ENCODE peak calls at places on chromosomes 7 and 10, in eight cellular contexts. R, X, F, Y, U, W, J and O are unnamed samples.

GRCh38 chr7:24882989-24883631 is 96.9 kb downstream of the OSBPL3 start:
- DNase-seq in R (no peak), X (peak), F (no peak), Y (no peak), U (no peak), W (no peak), J (no peak), O (peak)

GRCh38 chr10:75546004-75546403 is 114.6 kb downstream of the LRMDA start:
- DNase-seq in R (no peak), X (no peak), F (no peak), Y (no peak), U (peak), W (no peak), J (no peak), O (no peak)

GRCh38 chr7:43763183-43763582 is 4.7 kb downstream of the BLVRA start:
- DNase-seq in R (no peak), X (no peak), F (no peak), Y (peak), U (no peak), W (no peak), J (peak), O (no peak)

GRCh38 chr10:84026821-84027257 is 112.5 kb upstream of the GHITM start:
- DNase-seq in R (peak), X (peak), F (peak), Y (peak), U (no peak), W (peak), J (peak), O (peak)

GRCh38 chr7:129781128-129781855 is 169.8 kb downstream of the NRF1 start:
- DNase-seq in R (peak), X (no peak), F (peak), Y (peak), U (peak), W (no peak), J (no peak), O (peak)

GRCh38 chr7:39240864-39241263 is 263.2 kb downstream of the POU6F2 start:
- DNase-seq in R (no peak), X (peak), F (no peak), Y (no peak), U (no peak), W (no peak), J (no peak), O (no peak)

GRCh38 chr7:48109848-48110663 is 21.0 kb downstream of the UPP1 start:
- DNase-seq in R (peak), X (peak), F (peak), Y (peak), U (peak), W (peak), J (peak), O (peak)

GRCh38 chr10:17001297-17001744 is 128.3 kb downstream of the CUBN start:
- DNase-seq in R (no peak), X (peak), F (no peak), Y (no peak), U (no peak), W (no peak), J (no peak), O (no peak)

GRCh38 chr10:119020627-119020946 is 8.9 kb upstream of the NANOS1 start:
- DNase-seq in R (no peak), X (peak), F (no peak), Y (no peak), U (no peak), W (no peak), J (no peak), O (no peak)

GRCh38 chr10:69789164-69789576 is 12.5 kb upstream of the COL13A1 start:
- DNase-seq in R (peak), X (peak), F (no peak), Y (peak), U (no peak), W (no peak), J (no peak), O (peak)

GRCh38 chr7:84746347-84746746 is 440.5 kb downstream of the SEMA3D start:
- DNase-seq in R (peak), X (no peak), F (no peak), Y (no peak), U (no peak), W (peak), J (no peak), O (no peak)

GRCh38 chr7:28136885-28137284 is 43.7 kb downstream of the JAZF1 start:
- DNase-seq in R (no peak), X (no peak), F (no peak), Y (no peak), U (no peak), W (no peak), J (no peak), O (no peak)

GRCh38 chr7:115704884-115705283 is 325.7 kb downstream of the TFEC start:
- DNase-seq in R (no peak), X (no peak), F (no peak), Y (no peak), U (no peak), W (no peak), J (no peak), O (no peak)

GRCh38 chr10:102455893-102456471 is 4.6 kb upstream of the C10orf95 start:
- DNase-seq in R (no peak), X (no peak), F (no peak), Y (peak), U (no peak), W (peak), J (no peak), O (no peak)

GRCh38 chr10:87873656-87874055 is 10.2 kb downstream of the PTEN start:
- DNase-seq in R (no peak), X (no peak), F (no peak), Y (no peak), U (no peak), W (no peak), J (no peak), O (no peak)

GRCh38 chr10:128804411-128804810 is 662.6 kb upstream of the MGMT start:
- DNase-seq in R (no peak), X (no peak), F (no peak), Y (no peak), U (no peak), W (no peak), J (no peak), O (no peak)

GRCh38 chr10:30000802-30001571 is 58.4 kb downstream of the JCAD start:
- DNase-seq in R (no peak), X (peak), F (no peak), Y (no peak), U (no peak), W (peak), J (no peak), O (no peak)

GRCh38 chr7:64747802-64748201 is 46.4 kb upstream of the ZNF138 start:
- DNase-seq in R (no peak), X (no peak), F (no peak), Y (no peak), U (no peak), W (no peak), J (no peak), O (no peak)

GRCh38 chr7:99308461-99309074 is 17.1 kb upstream of the ARPC1A start:
- DNase-seq in R (no peak), X (peak), F (no peak), Y (no peak), U (no peak), W (no peak), J (no peak), O (no peak)

GRCh38 chr10:5659702-5660528 is 6.5 kb downstream of the ASB13 start:
- DNase-seq in R (no peak), X (peak), F (peak), Y (peak), U (no peak), W (peak), J (no peak), O (peak)

GRCh38 chr10:126787201-126787600 is 116.7 kb upstream of the C10orf90 start:
- DNase-seq in R (no peak), X (peak), F (no peak), Y (no peak), U (no peak), W (no peak), J (no peak), O (no peak)

GRCh38 chr10:51302316-51302715 is 228.0 kb downstream of the PRKG1 start:
- DNase-seq in R (no peak), X (peak), F (no peak), Y (no peak), U (no peak), W (no peak), J (no peak), O (no peak)

GRCh38 chr7:18974803-18975202 is 142.6 kb downstream of the TWIST1 start:
- DNase-seq in R (no peak), X (peak), F (peak), Y (no peak), U (no peak), W (no peak), J (no peak), O (no peak)

GRCh38 chr7:42096262-42096661 is 140.7 kb downstream of the GLI3 start:
- DNase-seq in R (no peak), X (no peak), F (no peak), Y (no peak), U (no peak), W (no peak), J (no peak), O (no peak)

GRCh38 chr7:135490783-135491182 is 19.1 kb downstream of the CNOT4 start:
- DNase-seq in R (no peak), X (peak), F (no peak), Y (no peak), U (no peak), W (peak), J (no peak), O (no peak)

GRCh38 chr10:129756912-129757861 is 206.9 kb downstream of the EBF3 start:
- DNase-seq in R (no peak), X (no peak), F (no peak), Y (no peak), U (no peak), W (no peak), J (no peak), O (no peak)

GRCh38 chr7:7761340-7761973 is 43.0 kb upstream of the RPA3 start:
- DNase-seq in R (no peak), X (peak), F (peak), Y (no peak), U (peak), W (peak), J (no peak), O (peak)

GRCh38 chr10:47330804-47331203 is 8.6 kb downstream of the GDF2 start:
- DNase-seq in R (no peak), X (no peak), F (no peak), Y (no peak), U (no peak), W (no peak), J (no peak), O (no peak)

GRCh38 chr10:31101123-31101522 is 69.5 kb upstream of the ZNF438 start:
- DNase-seq in R (no peak), X (peak), F (peak), Y (no peak), U (no peak), W (peak), J (no peak), O (no peak)

GRCh38 chr10:91758303-91759146 is 39.7 kb upstream of the TNKS2 start:
- DNase-seq in R (peak), X (peak), F (peak), Y (peak), U (peak), W (peak), J (peak), O (peak)

GRCh38 chr10:98087309-98087708 is 47.1 kb upstream of the R3HCC1L start:
- DNase-seq in R (peak), X (no peak), F (no peak), Y (peak), U (no peak), W (no peak), J (no peak), O (no peak)

DNA sequence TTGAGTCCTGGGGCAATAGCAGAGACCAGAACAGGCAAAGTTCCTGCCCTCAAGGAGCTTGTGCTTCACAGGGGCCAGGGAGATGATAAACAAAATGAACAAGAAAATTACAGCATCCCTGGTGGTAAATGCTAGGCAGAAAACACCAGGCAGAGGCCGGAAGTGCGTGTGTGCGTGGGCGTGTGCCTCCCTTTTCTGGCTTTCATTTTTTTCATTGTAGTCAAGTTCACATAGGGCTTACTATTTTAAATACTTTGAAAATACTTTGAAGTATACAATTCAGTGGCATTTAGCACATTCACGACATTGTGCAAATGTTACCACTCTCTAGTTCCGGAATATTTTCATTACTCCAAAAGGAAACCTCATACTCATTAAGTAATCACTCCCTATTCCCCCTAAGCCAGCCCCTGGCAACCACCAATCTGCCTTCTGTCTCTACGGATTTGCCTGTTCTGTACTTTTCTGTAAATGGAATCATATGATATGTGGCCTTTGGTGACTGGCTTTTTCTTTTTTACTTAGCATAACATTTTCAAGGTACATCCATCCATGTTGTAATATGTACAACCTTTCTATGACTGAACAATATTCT is 88.1 kb upstream of the PDCD4 start:
- DNase-seq in R (no peak), X (no peak), F (no peak), Y (no peak), U (no peak), W (no peak), J (no peak), O (no peak)
- TF ChIP-seq EZH2phosphoT487 in R (no peak), X (no peak), F (no peak), Y (no peak), U (no peak), W (no peak), J (no peak), O (no peak)

GRCh38 chr10:57849726-57850357 is 417.9 kb downstream of the IPMK start:
- DNase-seq in R (peak), X (peak), F (no peak), Y (peak), U (peak), W (peak), J (no peak), O (no peak)
- TF ChIP-seq CTCF in R (peak), X (peak), F (no peak), Y (peak), U (peak), W (peak), J (peak), O (peak)

GRCh38 chr10:121498071-121498470 is 100.2 kb downstream of the FGFR2 start:
- DNase-seq in R (no peak), X (no peak), F (no peak), Y (peak), U (no peak), W (no peak), J (no peak), O (no peak)

GRCh38 chr10:121501796-121502195 is 96.4 kb downstream of the FGFR2 start:
- DNase-seq in R (no peak), X (no peak), F (no peak), Y (no peak), U (no peak), W (no peak), J (no peak), O (no peak)

GRCh38 chr10:121503587-121504051 is 94.6 kb downstream of the FGFR2 start:
- DNase-seq in R (no peak), X (no peak), F (no peak), Y (no peak), U (no peak), W (no peak), J (no peak), O (no peak)

GRCh38 chr10:121497513-121497912 is 100.7 kb downstream of the FGFR2 start:
- DNase-seq in R (peak), X (no peak), F (no peak), Y (no peak), U (no peak), W (no peak), J (no peak), O (no peak)

GRCh38 chr10:121500591-121501341 is 97.5 kb downstream of the FGFR2 start:
- DNase-seq in R (no peak), X (no peak), F (no peak), Y (no peak), U (no peak), W (no peak), J (no peak), O (no peak)
- TF ChIP-seq EZH2phosphoT487 in R (no peak), X (no peak), F (no peak), Y (no peak), U (no peak), W (no peak), J (no peak), O (no peak)

DNA sequence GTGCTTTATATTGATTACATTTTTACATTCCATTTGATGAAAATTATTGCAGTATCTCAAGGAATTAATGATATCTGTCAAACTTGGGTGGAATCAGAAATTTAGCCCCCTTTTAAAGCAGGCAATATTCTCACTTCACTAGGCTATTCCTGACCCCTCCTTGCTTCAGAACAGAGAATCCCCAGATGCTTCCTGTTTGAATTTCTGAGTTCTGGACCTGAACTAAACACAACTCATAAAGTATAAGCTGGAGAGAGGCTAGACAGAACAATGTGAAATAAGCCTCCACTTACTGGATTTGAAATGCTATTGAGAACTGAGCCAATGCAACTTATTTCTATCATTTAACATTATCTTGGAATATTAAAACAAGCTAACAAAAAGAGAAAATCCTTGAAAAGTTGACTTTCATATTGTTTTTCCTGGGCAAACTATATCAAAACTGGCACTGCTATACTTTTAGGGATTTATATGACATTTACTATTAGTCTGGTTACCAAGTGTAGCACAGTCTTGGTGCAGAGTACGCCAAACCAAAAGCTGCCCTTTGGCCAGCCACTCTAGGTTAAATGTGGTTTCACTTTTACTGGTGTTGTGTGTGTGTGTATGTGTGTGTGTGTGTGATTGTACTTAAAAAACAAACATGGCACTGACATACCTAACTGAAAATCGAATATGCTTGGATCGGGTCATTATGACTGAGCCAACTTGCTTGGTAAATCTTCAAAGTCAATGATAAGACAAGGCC is 19.0 kb upstream of the AGMO start:
- DNase-seq in R (no peak), X (no peak), F (no peak), Y (no peak), U (peak), W (no peak), J (no peak), O (no peak)
- TF ChIP-seq CTCF in R (no peak), X (no peak), F (no peak), Y (no peak), U (no peak), W (no peak), J (no peak), O (no peak)

GRCh38 chr10:24213881-24214280 is 4.9 kb downstream of the KIAA1217 start:
- DNase-seq in R (no peak), X (no peak), F (no peak), Y (no peak), U (no peak), W (no peak), J (no peak), O (no peak)
- TF ChIP-seq EZH2phosphoT487 in R (no peak), X (no peak), F (no peak), Y (no peak), U (no peak), W (no peak), J (no peak), O (no peak)